ENCODE peak calls at places on chromosomes 6 and 20, in ten cellular contexts. One of them, this sample, is unnamed.

GRCh38 chr6:137465378-137466009 is 28.7 kb downstream of the OLIG3 start:
- DNase-seq in endothelial cell of umbilical vein: no peak
- DNase-seq in A549: no peak
- DNase-seq in prostate gland: no peak
- DNase-seq in uterus: no peak
- DNase-seq in transverse colon: no peak
- DNase-seq in spleen: no peak
- DNase-seq in heart left ventricle: no peak
- DNase-seq in ovary: no peak
- DNase-seq in IMR-90: no peak
- DNase-seq in this sample: no peak

GRCh38 chr6:127182501-127182900 is 64.0 kb downstream of the RSPO3 start:
- DNase-seq in endothelial cell of umbilical vein: peak; percentile 19
- DNase-seq in A549: no peak
- DNase-seq in prostate gland: no peak
- DNase-seq in uterus: no peak
- DNase-seq in transverse colon: no peak
- DNase-seq in spleen: no peak
- DNase-seq in heart left ventricle: no peak
- DNase-seq in ovary: no peak
- DNase-seq in IMR-90: no peak
- DNase-seq in this sample: no peak

GRCh38 chr20:11389188-11389587 is 528.5 kb upstream of the BTBD3 start:
- DNase-seq in endothelial cell of umbilical vein: no peak
- DNase-seq in A549: no peak
- DNase-seq in prostate gland: no peak
- DNase-seq in uterus: no peak
- DNase-seq in transverse colon: no peak
- DNase-seq in spleen: no peak
- DNase-seq in heart left ventricle: no peak
- DNase-seq in ovary: no peak
- DNase-seq in IMR-90: peak; percentile 28
- DNase-seq in this sample: no peak

GRCh38 chr20:37417857-37418501 is 72.0 kb downstream of the SRC start:
- DNase-seq in endothelial cell of umbilical vein: no peak
- DNase-seq in A549: no peak
- DNase-seq in prostate gland: no peak
- DNase-seq in uterus: no peak
- DNase-seq in transverse colon: no peak
- DNase-seq in spleen: no peak
- DNase-seq in heart left ventricle: no peak
- DNase-seq in ovary: no peak
- DNase-seq in IMR-90: peak; percentile 29
- DNase-seq in this sample: no peak

GRCh38 chr20:48782073-48782472 is 45.7 kb downstream of the PREX1 start:
- DNase-seq in endothelial cell of umbilical vein: no peak
- DNase-seq in A549: no peak
- DNase-seq in prostate gland: no peak
- DNase-seq in uterus: no peak
- DNase-seq in transverse colon: no peak
- DNase-seq in spleen: peak; percentile 19
- DNase-seq in heart left ventricle: no peak
- DNase-seq in ovary: no peak
- DNase-seq in IMR-90: no peak
- DNase-seq in this sample: no peak

GRCh38 chr20:50559149-50559548 is 49.0 kb downstream of the PTPN1 start:
- DNase-seq in endothelial cell of umbilical vein: no peak
- DNase-seq in A549: no peak
- DNase-seq in prostate gland: no peak
- DNase-seq in uterus: no peak
- DNase-seq in transverse colon: no peak
- DNase-seq in spleen: no peak
- DNase-seq in heart left ventricle: no peak
- DNase-seq in ovary: no peak
- DNase-seq in IMR-90: no peak
- DNase-seq in this sample: no peak

GRCh38 chr6:24494726-24495515 is at the start of gene ALDH5A1:
- DNase-seq in endothelial cell of umbilical vein: peak; percentile 50
- DNase-seq in A549: peak; percentile 48
- DNase-seq in prostate gland: peak; percentile 61
- DNase-seq in uterus: peak; percentile 69
- DNase-seq in transverse colon: peak; percentile 77
- DNase-seq in spleen: peak; percentile 95
- DNase-seq in heart left ventricle: peak; percentile 84
- DNase-seq in ovary: peak; percentile 73
- DNase-seq in IMR-90: peak; percentile 38
- DNase-seq in this sample: peak; percentile 63

GRCh38 chr20:2242678-2243077 is 53.1 kb upstream of the TGM3 start:
- DNase-seq in endothelial cell of umbilical vein: no peak
- DNase-seq in A549: no peak
- DNase-seq in prostate gland: no peak
- DNase-seq in uterus: no peak
- DNase-seq in transverse colon: no peak
- DNase-seq in spleen: no peak
- DNase-seq in heart left ventricle: no peak
- DNase-seq in ovary: no peak
- DNase-seq in IMR-90: no peak
- DNase-seq in this sample: no peak

GRCh38 chr20:63895886-63896135 is 885 bp downstream of the DNAJC5 start:
- DNase-seq in endothelial cell of umbilical vein: no peak
- DNase-seq in A549: no peak
- DNase-seq in prostate gland: no peak
- DNase-seq in uterus: no peak
- DNase-seq in transverse colon: no peak
- DNase-seq in spleen: no peak
- DNase-seq in heart left ventricle: no peak
- DNase-seq in ovary: no peak
- DNase-seq in IMR-90: peak; percentile 20
- DNase-seq in this sample: no peak

GRCh38 chr6:3341467-3341866 is 82.7 kb downstream of the PSMG4 start:
- DNase-seq in endothelial cell of umbilical vein: no peak
- DNase-seq in A549: no peak
- DNase-seq in prostate gland: no peak
- DNase-seq in uterus: no peak
- DNase-seq in transverse colon: no peak
- DNase-seq in spleen: no peak
- DNase-seq in heart left ventricle: no peak
- DNase-seq in ovary: no peak
- DNase-seq in IMR-90: peak; percentile 83
- DNase-seq in this sample: no peak

GRCh38 chr20:46666306-46666705 is 15.0 kb upstream of the SLC13A3 start:
- DNase-seq in endothelial cell of umbilical vein: no peak
- DNase-seq in A549: no peak
- DNase-seq in prostate gland: no peak
- DNase-seq in uterus: no peak
- DNase-seq in transverse colon: no peak
- DNase-seq in spleen: no peak
- DNase-seq in heart left ventricle: no peak
- DNase-seq in ovary: no peak
- DNase-seq in IMR-90: no peak
- DNase-seq in this sample: no peak

GRCh38 chr6:92779758-92780157 is 639.6 kb downstream of the EPHA7 start:
- DNase-seq in endothelial cell of umbilical vein: peak; percentile 72
- DNase-seq in A549: no peak
- DNase-seq in prostate gland: peak; percentile 7
- DNase-seq in uterus: peak; percentile 15
- DNase-seq in transverse colon: no peak
- DNase-seq in spleen: no peak
- DNase-seq in heart left ventricle: peak; percentile 42
- DNase-seq in ovary: no peak
- DNase-seq in IMR-90: peak; percentile 63
- DNase-seq in this sample: peak; percentile 24

GRCh38 chr6:3202999-3203696 is 24.3 kb downstream of the TUBB2B start:
- DNase-seq in endothelial cell of umbilical vein: no peak
- DNase-seq in A549: no peak
- DNase-seq in prostate gland: no peak
- DNase-seq in uterus: no peak
- DNase-seq in transverse colon: no peak
- DNase-seq in spleen: no peak
- DNase-seq in heart left ventricle: no peak
- DNase-seq in ovary: no peak
- DNase-seq in IMR-90: peak; percentile 81
- DNase-seq in this sample: no peak

GRCh38 chr6:116649129-116649528 is 19.4 kb downstream of the ZUP1 start:
- DNase-seq in endothelial cell of umbilical vein: peak; percentile 49
- DNase-seq in A549: no peak
- DNase-seq in prostate gland: no peak
- DNase-seq in uterus: no peak
- DNase-seq in transverse colon: no peak
- DNase-seq in spleen: no peak
- DNase-seq in heart left ventricle: no peak
- DNase-seq in ovary: no peak
- DNase-seq in IMR-90: no peak
- DNase-seq in this sample: no peak

GRCh38 chr20:62408640-62409039 is 1.6 kb upstream of the CABLES2 start:
- DNase-seq in endothelial cell of umbilical vein: no peak
- DNase-seq in A549: no peak
- DNase-seq in prostate gland: no peak
- DNase-seq in uterus: no peak
- DNase-seq in transverse colon: no peak
- DNase-seq in spleen: no peak
- DNase-seq in heart left ventricle: no peak
- DNase-seq in ovary: no peak
- DNase-seq in IMR-90: no peak
- DNase-seq in this sample: no peak

GRCh38 chr20:62405981-62406513 is 1.0 kb downstream of the CABLES2 start:
- DNase-seq in endothelial cell of umbilical vein: no peak
- DNase-seq in A549: no peak
- DNase-seq in prostate gland: no peak
- DNase-seq in uterus: no peak
- DNase-seq in transverse colon: no peak
- DNase-seq in spleen: no peak
- DNase-seq in heart left ventricle: no peak
- DNase-seq in ovary: no peak
- DNase-seq in IMR-90: no peak
- DNase-seq in this sample: no peak

GRCh38 chr20:62406635-62407176 is 379 bp downstream of the CABLES2 start:
- DNase-seq in endothelial cell of umbilical vein: no peak
- DNase-seq in A549: no peak
- DNase-seq in prostate gland: no peak
- DNase-seq in uterus: peak; percentile 37
- DNase-seq in transverse colon: no peak
- DNase-seq in spleen: peak; percentile 89
- DNase-seq in heart left ventricle: no peak
- DNase-seq in ovary: peak; percentile 33
- DNase-seq in IMR-90: no peak
- DNase-seq in this sample: peak; percentile 43

GRCh38 chr20:62408055-62408454 is 970 bp upstream of the CABLES2 start:
- DNase-seq in endothelial cell of umbilical vein: no peak
- DNase-seq in A549: no peak
- DNase-seq in prostate gland: no peak
- DNase-seq in uterus: no peak
- DNase-seq in transverse colon: no peak
- DNase-seq in spleen: peak; percentile 86
- DNase-seq in heart left ventricle: no peak
- DNase-seq in ovary: no peak
- DNase-seq in IMR-90: no peak
- DNase-seq in this sample: no peak

GRCh38 chr20:62407221-62407992 is at the start of gene CABLES2:
- DNase-seq in endothelial cell of umbilical vein: peak; percentile 89
- DNase-seq in A549: peak; percentile 84
- DNase-seq in prostate gland: peak; percentile 94
- DNase-seq in uterus: peak; percentile 93
- DNase-seq in transverse colon: peak; percentile 94
- DNase-seq in spleen: peak; percentile 97
- DNase-seq in heart left ventricle: peak; percentile 97
- DNase-seq in ovary: peak; percentile 88
- DNase-seq in IMR-90: peak; percentile 92
- DNase-seq in this sample: peak; percentile 95
- TF ChIP-seq POLR2A in endothelial cell of umbilical vein: no peak
- TF ChIP-seq POLR2A in A549: no peak
- TF ChIP-seq POLR2A in prostate gland: peak; percentile 28
- TF ChIP-seq POLR2A in uterus: peak; percentile 46
- TF ChIP-seq POLR2A in transverse colon: peak; percentile 36
- TF ChIP-seq POLR2A in spleen: no peak
- TF ChIP-seq POLR2A in heart left ventricle: peak; percentile 32
- TF ChIP-seq POLR2A in ovary: no peak
- TF ChIP-seq POLR2A in IMR-90: no peak
- TF ChIP-seq POLR2A in this sample: no peak

GRCh38 chr6:143468026-143468425 is 17.4 kb downstream of the PEX3 start:
- DNase-seq in endothelial cell of umbilical vein: no peak
- DNase-seq in A549: no peak
- DNase-seq in prostate gland: no peak
- DNase-seq in uterus: no peak
- DNase-seq in transverse colon: no peak
- DNase-seq in spleen: no peak
- DNase-seq in heart left ventricle: no peak
- DNase-seq in ovary: no peak
- DNase-seq in IMR-90: no peak
- DNase-seq in this sample: no peak
- TF ChIP-seq CTCF in endothelial cell of umbilical vein: no peak
- TF ChIP-seq CTCF in A549: no peak
- TF ChIP-seq CTCF in prostate gland: no peak
- TF ChIP-seq CTCF in uterus: no peak
- TF ChIP-seq CTCF in transverse colon: no peak
- TF ChIP-seq CTCF in spleen: no peak
- TF ChIP-seq CTCF in heart left ventricle: no peak
- TF ChIP-seq CTCF in ovary: no peak
- TF ChIP-seq CTCF in IMR-90: no peak
- TF ChIP-seq CTCF in this sample: no peak

GRCh38 chr6:66086532-66086931 is 379.5 kb upstream of the EYS start:
- DNase-seq in endothelial cell of umbilical vein: no peak
- DNase-seq in A549: no peak
- DNase-seq in prostate gland: no peak
- DNase-seq in uterus: no peak
- DNase-seq in transverse colon: no peak
- DNase-seq in spleen: no peak
- DNase-seq in heart left ventricle: no peak
- DNase-seq in ovary: no peak
- DNase-seq in IMR-90: no peak
- DNase-seq in this sample: no peak
- H3K9me3 ChIP-seq in endothelial cell of umbilical vein: peaks cover 7% of the 10 kb centered on the region
- H3K9me3 ChIP-seq in A549: no peaks in the 10 kb centered on the region
- H3K9me3 ChIP-seq in prostate gland: no peaks in the 10 kb centered on the region
- H3K9me3 ChIP-seq in uterus: no peaks in the 10 kb centered on the region
- H3K9me3 ChIP-seq in transverse colon: peaks cover 3% of the 10 kb centered on the region
- H3K9me3 ChIP-seq in spleen: peaks cover 65% of the 10 kb centered on the region
- H3K9me3 ChIP-seq in heart left ventricle: peaks cover 3% of the 10 kb centered on the region
- H3K9me3 ChIP-seq in ovary: no peaks in the 10 kb centered on the region
- H3K9me3 ChIP-seq in IMR-90: peaks cover 9% of the 10 kb centered on the region
- H3K9me3 ChIP-seq in this sample: peaks cover 6% of the 10 kb centered on the region

DNA sequence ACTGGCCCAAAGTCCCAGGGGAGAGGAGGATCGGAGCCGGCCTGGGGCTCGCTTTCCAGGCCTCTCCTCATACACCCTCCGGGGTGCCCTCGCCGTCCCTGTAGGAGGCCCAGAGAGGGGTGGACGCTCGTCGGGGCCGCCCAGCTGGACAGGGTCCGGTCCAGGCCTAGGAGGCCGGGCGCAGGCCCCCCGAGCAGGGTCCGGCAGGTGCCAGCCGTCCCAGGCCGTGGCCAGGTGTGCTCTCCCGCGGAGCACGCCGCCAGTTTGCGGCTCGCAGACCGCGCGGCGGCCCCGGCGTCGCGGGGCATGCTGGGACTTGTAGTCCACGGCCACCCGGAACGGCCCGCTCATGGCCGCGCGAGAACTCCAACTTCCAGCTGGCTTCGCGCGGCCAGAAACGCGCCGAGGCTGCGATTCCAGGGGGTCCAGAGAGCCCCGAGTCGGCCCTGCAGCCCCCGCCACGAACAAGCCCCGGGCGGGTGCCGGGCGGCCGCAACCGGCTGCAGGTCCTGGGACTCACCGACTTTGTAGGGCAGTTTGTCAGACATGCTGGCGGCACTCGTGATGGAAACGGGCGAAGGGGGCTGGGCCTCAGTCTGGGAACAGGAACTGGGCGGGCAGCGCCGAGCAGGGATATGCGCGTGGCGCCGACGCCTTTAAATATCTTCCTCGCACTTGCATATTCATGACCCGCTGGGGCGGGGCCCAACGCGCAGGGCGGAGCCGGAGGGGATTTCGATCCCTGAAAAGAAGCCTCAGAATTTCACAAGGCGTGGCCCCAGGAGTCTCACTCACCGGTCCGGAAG is at the start of gene AHCY:
- DNase-seq in endothelial cell of umbilical vein: peak; percentile 96
- DNase-seq in A549: peak; percentile 95
- DNase-seq in prostate gland: peak; percentile 98
- DNase-seq in uterus: peak; percentile 95
- DNase-seq in transverse colon: peak; percentile 98
- DNase-seq in spleen: peak; percentile 99
- DNase-seq in heart left ventricle: peak; percentile 97
- DNase-seq in ovary: peak; percentile 95
- DNase-seq in IMR-90: peak; percentile 95
- DNase-seq in this sample: peak; percentile 98
- TF ChIP-seq POLR2A in endothelial cell of umbilical vein: peak; percentile 74
- TF ChIP-seq POLR2A in A549: peak; percentile 89
- TF ChIP-seq POLR2A in prostate gland: peak; percentile 80
- TF ChIP-seq POLR2A in uterus: peak; percentile 68
- TF ChIP-seq POLR2A in transverse colon: peak; percentile 72
- TF ChIP-seq POLR2A in spleen: no peak
- TF ChIP-seq POLR2A in heart left ventricle: peak; percentile 77
- TF ChIP-seq POLR2A in ovary: peak; percentile 63
- TF ChIP-seq POLR2A in IMR-90: no peak
- TF ChIP-seq POLR2A in this sample: peak; percentile 72

This sample was measured in body of pancreas.